ENCODE peak calls at places on chromosomes 5 and 9, in seven cellular contexts. One of them, this sample, is unnamed.

GRCh38 chr5:172979778-172980177 is 3.8 kb upstream of the ATP6V0E1 start:
- DNase-seq in fibroblast of lung: peak; percentile 44
- DNase-seq in tibial artery: no peak
- DNase-seq in CD8-positive, alpha-beta T cell: no peak
- DNase-seq in cardiac muscle cell: no peak
- DNase-seq in uterus: no peak
- DNase-seq in heart right ventricle: no peak
- DNase-seq in this sample: no peak

GRCh38 chr5:147361441-147362175 is 126.8 kb downstream of the STK32A start:
- DNase-seq in fibroblast of lung: no peak
- DNase-seq in tibial artery: no peak
- DNase-seq in CD8-positive, alpha-beta T cell: no peak
- DNase-seq in cardiac muscle cell: no peak
- DNase-seq in uterus: no peak
- DNase-seq in heart right ventricle: no peak
- DNase-seq in this sample: no peak

GRCh38 chr9:105054488-105054887 is 126.5 kb upstream of the ABCA1 start:
- DNase-seq in fibroblast of lung: peak; percentile 79
- DNase-seq in tibial artery: no peak
- DNase-seq in CD8-positive, alpha-beta T cell: no peak
- DNase-seq in cardiac muscle cell: peak; percentile 75
- DNase-seq in uterus: no peak
- DNase-seq in heart right ventricle: no peak
- DNase-seq in this sample: peak; percentile 63

GRCh38 chr5:110376281-110376916 is 350.1 kb downstream of the TMEM232 start:
- DNase-seq in fibroblast of lung: peak; percentile 81
- DNase-seq in tibial artery: no peak
- DNase-seq in CD8-positive, alpha-beta T cell: no peak
- DNase-seq in cardiac muscle cell: no peak
- DNase-seq in uterus: no peak
- DNase-seq in heart right ventricle: no peak
- DNase-seq in this sample: no peak

GRCh38 chr5:41363343-41363986 is 146.9 kb downstream of the PLCXD3 start:
- DNase-seq in fibroblast of lung: no peak
- DNase-seq in tibial artery: no peak
- DNase-seq in CD8-positive, alpha-beta T cell: no peak
- DNase-seq in cardiac muscle cell: no peak
- DNase-seq in uterus: no peak
- DNase-seq in heart right ventricle: no peak
- DNase-seq in this sample: no peak

GRCh38 chr9:36056896-36057295 is 20.2 kb downstream of the RECK start:
- DNase-seq in fibroblast of lung: no peak
- DNase-seq in tibial artery: no peak
- DNase-seq in CD8-positive, alpha-beta T cell: no peak
- DNase-seq in cardiac muscle cell: peak; percentile 15
- DNase-seq in uterus: no peak
- DNase-seq in heart right ventricle: no peak
- DNase-seq in this sample: no peak

GRCh38 chr9:121692606-121693505 is 41.4 kb downstream of the DAB2IP start:
- DNase-seq in fibroblast of lung: peak; percentile 65
- DNase-seq in tibial artery: peak; percentile 79
- DNase-seq in CD8-positive, alpha-beta T cell: no peak
- DNase-seq in cardiac muscle cell: no peak
- DNase-seq in uterus: no peak
- DNase-seq in heart right ventricle: no peak
- DNase-seq in this sample: no peak

GRCh38 chr5:39462211-39462610 is 37.4 kb upstream of the DAB2 start:
- DNase-seq in fibroblast of lung: no peak
- DNase-seq in tibial artery: no peak
- DNase-seq in CD8-positive, alpha-beta T cell: no peak
- DNase-seq in cardiac muscle cell: no peak
- DNase-seq in uterus: no peak
- DNase-seq in heart right ventricle: no peak
- DNase-seq in this sample: no peak

GRCh38 chr9:116156621-116157314 is 3.2 kb downstream of the PAPPA start:
- DNase-seq in fibroblast of lung: peak; percentile 65
- DNase-seq in tibial artery: peak; percentile 88
- DNase-seq in CD8-positive, alpha-beta T cell: no peak
- DNase-seq in cardiac muscle cell: peak; percentile 94
- DNase-seq in uterus: peak; percentile 80
- DNase-seq in heart right ventricle: peak; percentile 79
- DNase-seq in this sample: no peak

GRCh38 chr9:123851851-123852250 is 78.1 kb downstream of the DENND1A start:
- DNase-seq in fibroblast of lung: no peak
- DNase-seq in tibial artery: no peak
- DNase-seq in CD8-positive, alpha-beta T cell: no peak
- DNase-seq in cardiac muscle cell: no peak
- DNase-seq in uterus: no peak
- DNase-seq in heart right ventricle: no peak
- DNase-seq in this sample: no peak

DNA sequence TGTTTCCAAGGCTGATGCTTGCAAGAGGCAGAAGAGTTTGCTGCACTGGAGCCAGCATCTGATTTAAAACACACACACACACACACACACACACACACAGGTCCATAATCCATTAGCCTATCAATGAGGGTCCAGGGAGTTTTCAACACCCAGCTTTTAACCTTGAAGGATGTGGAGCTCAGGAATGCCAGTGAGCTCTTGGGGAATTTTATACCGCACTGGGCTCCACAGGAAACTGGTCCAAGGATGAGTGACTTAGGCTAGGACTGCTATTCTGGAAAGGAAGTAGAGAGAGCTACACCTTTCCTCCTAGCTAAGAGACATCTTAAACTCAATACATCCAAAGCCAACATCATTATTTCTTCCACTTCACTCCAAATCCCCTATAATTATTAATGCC is 942 bp upstream of the NRG2 start:
- DNase-seq in fibroblast of lung: no peak
- DNase-seq in tibial artery: no peak
- DNase-seq in CD8-positive, alpha-beta T cell: no peak
- DNase-seq in cardiac muscle cell: no peak
- DNase-seq in uterus: no peak
- DNase-seq in heart right ventricle: no peak
- DNase-seq in this sample: no peak
- H3K4me3 ChIP-seq in fibroblast of lung: no peak overlapping the region
- H3K4me3 ChIP-seq in tibial artery: no peak overlapping the region
- H3K4me3 ChIP-seq in CD8-positive, alpha-beta T cell: no peak overlapping the region
- H3K4me3 ChIP-seq in cardiac muscle cell: no peak overlapping the region
- H3K4me3 ChIP-seq in uterus: no peak overlapping the region
- H3K4me3 ChIP-seq in heart right ventricle: no peak overlapping the region
- H3K4me3 ChIP-seq in this sample: no peak overlapping the region

DNA sequence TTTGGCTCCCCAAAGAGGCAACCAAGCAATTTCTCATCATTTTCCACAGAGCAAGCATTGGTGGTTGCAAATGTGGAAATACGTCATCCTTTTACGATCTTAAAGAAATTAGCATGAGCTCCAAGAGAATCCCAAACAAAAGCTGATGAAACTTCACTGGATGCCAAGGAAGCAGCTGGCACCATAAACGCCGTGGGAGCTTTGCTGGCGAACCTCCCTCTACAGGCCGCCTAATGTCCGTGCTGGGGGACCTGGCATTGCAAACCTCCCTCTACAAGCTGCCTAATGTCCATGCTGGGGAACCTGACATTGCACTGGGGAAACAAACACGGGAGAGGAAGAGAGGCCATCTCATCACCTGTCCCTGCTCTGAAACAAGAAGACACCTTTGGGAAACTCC is 432.3 kb downstream of the ACTL7B start:
- DNase-seq in fibroblast of lung: no peak
- DNase-seq in tibial artery: no peak
- DNase-seq in CD8-positive, alpha-beta T cell: no peak
- DNase-seq in cardiac muscle cell: no peak
- DNase-seq in uterus: no peak
- DNase-seq in heart right ventricle: no peak
- DNase-seq in this sample: no peak
- TF ChIP-seq CTCF in fibroblast of lung: no peak
- TF ChIP-seq CTCF in tibial artery: no peak
- TF ChIP-seq CTCF in CD8-positive, alpha-beta T cell: no peak
- TF ChIP-seq CTCF in cardiac muscle cell: no peak
- TF ChIP-seq CTCF in uterus: no peak
- TF ChIP-seq CTCF in heart right ventricle: no peak
- TF ChIP-seq CTCF in this sample: no peak

GRCh38 chr5:10981927-10982326 is 220.9 kb upstream of the DAP start:
- DNase-seq in fibroblast of lung: no peak
- DNase-seq in tibial artery: no peak
- DNase-seq in CD8-positive, alpha-beta T cell: no peak
- DNase-seq in cardiac muscle cell: no peak
- DNase-seq in uterus: no peak
- DNase-seq in heart right ventricle: no peak
- DNase-seq in this sample: no peak
- H3K4me3 ChIP-seq in fibroblast of lung: no peak overlapping the region
- H3K4me3 ChIP-seq in tibial artery: no peak overlapping the region
- H3K4me3 ChIP-seq in CD8-positive, alpha-beta T cell: no peak overlapping the region
- H3K4me3 ChIP-seq in cardiac muscle cell: no peak overlapping the region
- H3K4me3 ChIP-seq in uterus: no peak overlapping the region
- H3K4me3 ChIP-seq in heart right ventricle: no peak overlapping the region
- H3K4me3 ChIP-seq in this sample: no peak overlapping the region

GRCh38 chr5:50724-51499 is 41.1 kb upstream of the PLEKHG4B start:
- DNase-seq in fibroblast of lung: no peak
- DNase-seq in tibial artery: no peak
- DNase-seq in CD8-positive, alpha-beta T cell: no peak
- DNase-seq in cardiac muscle cell: no peak
- DNase-seq in uterus: no peak
- DNase-seq in heart right ventricle: no peak
- DNase-seq in this sample: no peak
- TF ChIP-seq CTCF in fibroblast of lung: no peak
- TF ChIP-seq CTCF in tibial artery: no peak
- TF ChIP-seq CTCF in CD8-positive, alpha-beta T cell: no peak
- TF ChIP-seq CTCF in cardiac muscle cell: no peak
- TF ChIP-seq CTCF in uterus: no peak
- TF ChIP-seq CTCF in heart right ventricle: no peak
- TF ChIP-seq CTCF in this sample: no peak

GRCh38 chr5:78574157-78574673 is 74.4 kb downstream of the LHFPL2 start:
- DNase-seq in fibroblast of lung: no peak
- DNase-seq in tibial artery: no peak
- DNase-seq in CD8-positive, alpha-beta T cell: no peak
- DNase-seq in cardiac muscle cell: no peak
- DNase-seq in uterus: no peak
- DNase-seq in heart right ventricle: no peak
- DNase-seq in this sample: no peak
- H3K4me3 ChIP-seq in fibroblast of lung: no peak overlapping the region
- H3K4me3 ChIP-seq in tibial artery: no peak overlapping the region
- H3K4me3 ChIP-seq in CD8-positive, alpha-beta T cell: no peak overlapping the region
- H3K4me3 ChIP-seq in cardiac muscle cell: no peak overlapping the region
- H3K4me3 ChIP-seq in uterus: no peak overlapping the region
- H3K4me3 ChIP-seq in heart right ventricle: no peak overlapping the region
- H3K4me3 ChIP-seq in this sample: no peak overlapping the region

GRCh38 chr9:78963911-78964310 is 607.9 kb upstream of the TLE4 start:
- DNase-seq in fibroblast of lung: no peak
- DNase-seq in tibial artery: no peak
- DNase-seq in CD8-positive, alpha-beta T cell: no peak
- DNase-seq in cardiac muscle cell: no peak
- DNase-seq in uterus: no peak
- DNase-seq in heart right ventricle: no peak
- DNase-seq in this sample: no peak

GRCh38 chr9:78962186-78962585 is 609.6 kb upstream of the TLE4 start:
- DNase-seq in fibroblast of lung: no peak
- DNase-seq in tibial artery: no peak
- DNase-seq in CD8-positive, alpha-beta T cell: no peak
- DNase-seq in cardiac muscle cell: no peak
- DNase-seq in uterus: no peak
- DNase-seq in heart right ventricle: no peak
- DNase-seq in this sample: no peak

GRCh38 chr9:78954286-78954685 is 617.5 kb upstream of the TLE4 start:
- DNase-seq in fibroblast of lung: peak; percentile 21
- DNase-seq in tibial artery: no peak
- DNase-seq in CD8-positive, alpha-beta T cell: no peak
- DNase-seq in cardiac muscle cell: peak; percentile 25
- DNase-seq in uterus: no peak
- DNase-seq in heart right ventricle: no peak
- DNase-seq in this sample: peak; percentile 11

DNA sequence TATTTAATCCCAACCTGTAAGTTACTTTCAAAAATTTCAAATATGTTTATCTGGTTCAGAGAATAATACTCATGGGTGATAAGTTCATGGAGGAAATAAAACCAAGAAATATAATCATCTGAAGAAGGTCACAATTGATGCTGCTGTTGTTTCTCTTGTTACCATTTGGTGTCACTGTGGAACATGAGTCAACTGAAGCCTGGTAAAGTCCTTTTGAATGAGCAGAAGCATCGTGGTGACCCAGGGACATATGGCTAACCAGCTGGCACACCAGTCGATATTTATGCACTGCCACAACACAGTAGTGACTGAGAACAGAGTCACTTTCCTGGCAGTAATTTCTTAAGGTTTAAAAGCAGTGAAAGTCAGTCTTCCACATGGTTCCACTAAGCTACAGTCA is 612.9 kb upstream of the TLE4 start:
- DNase-seq in fibroblast of lung: no peak
- DNase-seq in tibial artery: no peak
- DNase-seq in CD8-positive, alpha-beta T cell: no peak
- DNase-seq in cardiac muscle cell: no peak
- DNase-seq in uterus: no peak
- DNase-seq in heart right ventricle: no peak
- DNase-seq in this sample: no peak
- TF ChIP-seq CTCF in fibroblast of lung: no peak
- TF ChIP-seq CTCF in tibial artery: no peak
- TF ChIP-seq CTCF in CD8-positive, alpha-beta T cell: no peak
- TF ChIP-seq CTCF in cardiac muscle cell: no peak
- TF ChIP-seq CTCF in uterus: no peak
- TF ChIP-seq CTCF in heart right ventricle: no peak
- TF ChIP-seq CTCF in this sample: no peak

GRCh38 chr5:143964919-143965318 is 153.0 kb downstream of the HMHB1 start:
- DNase-seq in fibroblast of lung: peak; percentile 7
- DNase-seq in tibial artery: no peak
- DNase-seq in CD8-positive, alpha-beta T cell: no peak
- DNase-seq in cardiac muscle cell: no peak
- DNase-seq in uterus: no peak
- DNase-seq in heart right ventricle: no peak
- DNase-seq in this sample: no peak
- H3K4me3 ChIP-seq in fibroblast of lung: no peak overlapping the region
- H3K4me3 ChIP-seq in tibial artery: no peak overlapping the region
- H3K4me3 ChIP-seq in CD8-positive, alpha-beta T cell: no peak overlapping the region
- H3K4me3 ChIP-seq in cardiac muscle cell: no peak overlapping the region
- H3K4me3 ChIP-seq in uterus: no peak overlapping the region
- H3K4me3 ChIP-seq in heart right ventricle: no peak overlapping the region
- H3K4me3 ChIP-seq in this sample: no peak overlapping the region

GRCh38 chr5:163269624-163270023 is 167.8 kb upstream of the CCNG1 start:
- DNase-seq in fibroblast of lung: peak; percentile 40
- DNase-seq in tibial artery: no peak
- DNase-seq in CD8-positive, alpha-beta T cell: no peak
- DNase-seq in cardiac muscle cell: no peak
- DNase-seq in uterus: no peak
- DNase-seq in heart right ventricle: no peak
- DNase-seq in this sample: peak; percentile 22
- TF ChIP-seq CTCF in fibroblast of lung: no peak
- TF ChIP-seq CTCF in tibial artery: no peak
- TF ChIP-seq CTCF in CD8-positive, alpha-beta T cell: no peak
- TF ChIP-seq CTCF in cardiac muscle cell: no peak
- TF ChIP-seq CTCF in uterus: no peak
- TF ChIP-seq CTCF in heart right ventricle: no peak
- TF ChIP-seq CTCF in this sample: peak; percentile 50

GRCh38 chr9:133125706-133126696 is 5.0 kb upstream of the RALGDS start:
- DNase-seq in fibroblast of lung: peak; percentile 76
- DNase-seq in tibial artery: no peak
- DNase-seq in CD8-positive, alpha-beta T cell: no peak
- DNase-seq in cardiac muscle cell: peak; percentile 73
- DNase-seq in uterus: peak; percentile 62
- DNase-seq in heart right ventricle: peak; percentile 67
- DNase-seq in this sample: no peak
- H3K4me3 ChIP-seq in fibroblast of lung: no peak overlapping the region
- H3K4me3 ChIP-seq in tibial artery: peak overlapping the region; percentile 50
- H3K4me3 ChIP-seq in CD8-positive, alpha-beta T cell: peak overlapping the region; percentile 36
- H3K4me3 ChIP-seq in cardiac muscle cell: no peak overlapping the region
- H3K4me3 ChIP-seq in uterus: no peak overlapping the region
- H3K4me3 ChIP-seq in heart right ventricle: peak overlapping the region; percentile 26
- H3K4me3 ChIP-seq in this sample: no peak overlapping the region

This sample was measured in astrocyte of the cerebellum.